ENCODE peak calls at places on chromosomes 5 and 9, in five cellular contexts. J is activated naive CD8-positive, alpha-beta T cell treated with anti-CD3 and anti-CD28 coated beads, Interleukin-2, amount 50 U/mL, for 24 hours; I is GM12891; Y is body of pancreas; X is D721Med. S is an unnamed sample.

GRCh38 chr5:6215891-6216290 is 162.5 kb downstream of the MED10 start:
- DNase-seq in J (no peak), I (no peak), X (no peak), Y (no peak), S (no peak)

GRCh38 chr5:135955525-135955924 is 742 bp upstream of the LECT2 start:
- DNase-seq in Y (no peak), X (no peak), I (no peak), J (no peak), S (no peak)

GRCh38 chr9:129777769-129778130 is 24.9 kb upstream of the PTGES start:
- DNase-seq in Y (no peak), I (no peak), J (peak), X (no peak), S (no peak)

GRCh38 chr5:72470817-72471216 is 36.4 kb downstream of the ZNF366 start:
- DNase-seq in Y (no peak), J (no peak), X (no peak), I (no peak), S (no peak)

GRCh38 chr9:6557883-6558282 is 87.6 kb downstream of the GLDC start:
- DNase-seq in J (no peak), I (no peak), Y (no peak), X (no peak), S (no peak)

GRCh38 chr5:124580925-124581821 is 165.3 kb downstream of the ZNF608 start:
- DNase-seq in Y (peak), J (no peak), I (no peak), X (no peak), S (no peak)

GRCh38 chr5:27855491-27855890 is 817.1 kb upstream of the CDH9 start:
- DNase-seq in J (no peak), Y (no peak), I (no peak), X (no peak), S (no peak)

GRCh38 chr5:149147673-149148072 is 6.4 kb downstream of the ABLIM3 start:
- DNase-seq in J (no peak), X (no peak), Y (no peak), I (no peak), S (no peak)

GRCh38 chr5:33994845-33995244 is 10.4 kb upstream of the SLC45A2 start:
- DNase-seq in J (no peak), X (no peak), I (no peak), Y (no peak), S (no peak)

GRCh38 chr5:32842798-32843531 is 131.8 kb downstream of the NPR3 start:
- DNase-seq in J (no peak), X (no peak), I (no peak), Y (no peak), S (no peak)

GRCh38 chr5:158288258-158288657 is 429.3 kb upstream of the CLINT1 start:
- DNase-seq in Y (no peak), I (no peak), X (no peak), J (no peak), S (no peak)

GRCh38 chr9:107929439-107929838 is 439.9 kb upstream of the KLF4 start:
- DNase-seq in Y (peak), I (no peak), X (no peak), J (no peak), S (peak)

GRCh38 chr5:147398860-147399259 is 111.0 kb downstream of the DPYSL3 start:
- DNase-seq in X (no peak), Y (no peak), J (no peak), I (no peak), S (no peak)

GRCh38 chr5:150137168-150137957 is 18.3 kb downstream of the PDGFRB start:
- DNase-seq in J (no peak), I (no peak), X (no peak), Y (no peak), S (no peak)

GRCh38 chr5:14900661-14901461 is 29.3 kb upstream of the ANKH start:
- DNase-seq in Y (no peak), X (no peak), J (no peak), I (no peak), S (peak)

GRCh38 chr9:6047020-6047419 is 31.6 kb upstream of the RANBP6 start:
- DNase-seq in I (no peak), J (no peak), Y (no peak), X (no peak), S (no peak)

GRCh38 chr5:64722588-64722987 is 32.3 kb downstream of the SHISAL2B start:
- DNase-seq in Y (no peak), X (no peak), I (no peak), J (no peak), S (no peak)

GRCh38 chr9:92668746-92669526 is 995 bp downstream of the IPPK start:
- DNase-seq in Y (no peak), J (peak), I (no peak), X (no peak), S (peak)

GRCh38 chr5:113059232-113059805 is 82.7 kb downstream of the DCP2 start:
- DNase-seq in X (no peak), Y (no peak), J (no peak), I (no peak), S (no peak)

GRCh38 chr5:141760193-141760592 is 78.2 kb upstream of the ARAP3 start:
- DNase-seq in Y (no peak), I (no peak), J (no peak), X (no peak), S (no peak)

GRCh38 chr9:92610470-92611420 is 59.2 kb downstream of the IPPK start:
- DNase-seq in X (no peak), Y (no peak), I (no peak), J (no peak), S (no peak)

GRCh38 chr5:65163698-65164097 is 318.0 kb downstream of the ADAMTS6 start:
- DNase-seq in X (no peak), I (no peak), Y (no peak), J (no peak), S (no peak)

GRCh38 chr9:91187965-91188344 is 173.8 kb downstream of the AUH start:
- DNase-seq in Y (no peak), I (no peak), J (no peak), X (no peak), S (peak)

GRCh38 chr9:79477955-79478751 is 93.6 kb upstream of the TLE4 start:
- DNase-seq in J (peak), Y (peak), I (no peak), X (no peak), S (no peak)

GRCh38 chr9:135029434-135029833 is 58.0 kb upstream of the OLFM1 start:
- DNase-seq in I (no peak), Y (no peak), J (no peak), X (no peak), S (no peak)

GRCh38 chr5:167720201-167720600 is 571.2 kb upstream of the WWC1 start:
- DNase-seq in Y (no peak), X (no peak), J (no peak), I (no peak), S (no peak)

GRCh38 chr9:99505915-99506314 is 283.8 kb downstream of the SEC61B start:
- DNase-seq in Y (no peak), X (no peak), J (no peak), I (no peak), S (no peak)

GRCh38 chr5:66981266-66981665 is 215.3 kb downstream of the CD180 start:
- DNase-seq in I (no peak), X (no peak), Y (no peak), J (no peak), S (no peak)